ENCODE peak calls at places on chromosomes 12 and 14, in ten cellular contexts. A is AG04449; H is astrocyte of the spinal cord; S is NCI-H345; B is neural crest cell; M is activated T-cell treated with anti-CD3 and anti-CD28 coated beads, Interleukin-2, amount 50 U/mL, for 72 hours; O is head of caudate nucleus; Q is MV-4-11; C is stimulated activated CD8-positive, alpha-beta memory T cell treated with anti-CD3 and anti-CD28 coated beads, Interleukin-12 subunit alpha, Interleukin-12 subunit beta, amount 100 ng/mL, for 1 hour; K is dermis blood vessel endothelial cell. R is an unnamed sample.

GRCh38 chr14:22099942-22100763 is 426.5 kb upstream of the OR4E1 start:
- DNase-seq in A (no peak), H (peak), S (no peak), B (peak), M (peak), O (peak), Q (peak), C (peak), K (peak), R (peak)

GRCh38 chr12:4307593-4308333 is 13.2 kb upstream of the TIGAR start:
- DNase-seq in A (peak), H (peak), S (peak), B (peak), M (no peak), O (peak), Q (peak), C (no peak), K (peak), R (peak)

GRCh38 chr14:102394717-102395378 is 32.1 kb downstream of the TECPR2 start:
- DNase-seq in A (no peak), H (no peak), S (no peak), B (no peak), M (no peak), O (no peak), Q (no peak), C (no peak), K (no peak), R (peak)

GRCh38 chr12:110249716-110250225 is 31.3 kb upstream of the ATP2A2 start:
- DNase-seq in A (no peak), H (peak), S (no peak), B (no peak), M (no peak), O (peak), Q (peak), C (no peak), K (no peak), R (no peak)

GRCh38 chr14:89266754-89267153 is 150.3 kb downstream of the FOXN3 start:
- DNase-seq in A (no peak), H (peak), S (no peak), B (no peak), M (no peak), O (no peak), Q (no peak), C (no peak), K (no peak), R (no peak)

GRCh38 chr12:75476076-75476475 is 4.5 kb upstream of the GLIPR1 start:
- DNase-seq in A (no peak), H (no peak), S (no peak), B (no peak), M (peak), O (no peak), Q (no peak), C (no peak), K (no peak), R (no peak)

GRCh38 chr14:63887899-63888298 is 35.1 kb downstream of the SYNE2 start:
- DNase-seq in A (no peak), H (no peak), S (no peak), B (no peak), M (no peak), O (no peak), Q (no peak), C (no peak), K (no peak), R (no peak)

GRCh38 chr12:87930033-87930432 is 99.2 kb downstream of the C12orf50 start:
- DNase-seq in A (no peak), H (peak), S (no peak), B (no peak), M (no peak), O (peak), Q (peak), C (no peak), K (no peak), R (no peak)

GRCh38 chr12:124737772-124738635 is 125.7 kb downstream of the SCARB1 start:
- DNase-seq in A (no peak), H (no peak), S (no peak), B (no peak), M (no peak), O (no peak), Q (no peak), C (no peak), K (no peak), R (no peak)

GRCh38 chr12:28237423-28237822 is 47.2 kb downstream of the CCDC91 start:
- DNase-seq in A (no peak), H (no peak), S (no peak), B (no peak), M (no peak), O (no peak), Q (no peak), C (no peak), K (peak), R (no peak)

GRCh38 chr12:131834798-131835615 is 6.8 kb downstream of the MMP17 start:
- DNase-seq in A (no peak), H (no peak), S (no peak), B (no peak), M (no peak), O (no peak), Q (no peak), C (no peak), K (no peak), R (no peak)

GRCh38 chr12:95574799-95575452 is 23.6 kb upstream of the USP44 start:
- DNase-seq in A (no peak), H (peak), S (peak), B (no peak), M (no peak), O (no peak), Q (peak), C (no peak), K (peak), R (peak)